ENCODE peak calls at places on chromosomes 16 and 17, in seven cellular contexts. J, F, C, K, B, Y and H are unnamed samples.

GRCh38 chr17:21300601-21301571 is 16.4 kb downstream of the MAP2K3 start:
- DNase-seq in J (no peak), F (no peak), C (no peak), K (no peak), B (no peak), Y (no peak), H (no peak)

GRCh38 chr17:4472281-4472680 is 26.4 kb upstream of the SPNS2 start:
- DNase-seq in J (no peak), F (no peak), C (no peak), K (no peak), B (no peak), Y (no peak), H (no peak)

GRCh38 chr16:48330133-48330846 is 54.9 kb downstream of the SIAH1 start:
- DNase-seq in J (no peak), F (no peak), C (no peak), K (no peak), B (peak; percentile 23), Y (no peak), H (no peak)

GRCh38 chr16:9091867-9092281 is 430 bp downstream of the HAPSTR1 start:
- DNase-seq in J (peak; percentile 52), F (peak; percentile 16), C (peak; percentile 22), K (no peak), B (no peak), Y (no peak), H (peak; percentile 26)

GRCh38 chr16:11329080-11329491 is 16.2 kb upstream of the RMI2 start:
- DNase-seq in J (no peak), F (no peak), C (no peak), K (peak; percentile 19), B (peak; percentile 40), Y (peak; percentile 56), H (no peak)

GRCh38 chr17:60664022-60664421 is 13.6 kb upstream of the BCAS3 start:
- DNase-seq in J (no peak), F (no peak), C (no peak), K (no peak), B (no peak), Y (no peak), H (no peak)

GRCh38 chr17:74354123-74354522 is 7.5 kb downstream of the BTBD17 start:
- DNase-seq in J (peak; percentile 37), F (no peak), C (peak; percentile 83), K (peak; percentile 44), B (no peak), Y (peak; percentile 92), H (no peak)

GRCh38 chr16:30184430-30185140 is 1.2 kb downstream of the CORO1A start:
- DNase-seq in J (peak; percentile 32), F (no peak), C (no peak), K (no peak), B (no peak), Y (no peak), H (peak; percentile 8)

GRCh38 chr17:58377005-58377660 is 25.1 kb upstream of the SUPT4H1 start:
- DNase-seq in J (no peak), F (no peak), C (no peak), K (peak; percentile 93), B (no peak), Y (no peak), H (no peak)

GRCh38 chr17:4573115-4573514 is 11.2 kb upstream of the SMTNL2 start:
- DNase-seq in J (no peak), F (no peak), C (no peak), K (no peak), B (no peak), Y (no peak), H (no peak)

GRCh38 chr16:64773184-64773583 is 348.7 kb downstream of the CDH11 start:
- DNase-seq in J (no peak), F (no peak), C (no peak), K (no peak), B (no peak), Y (no peak), H (no peak)

GRCh38 chr17:10668771-10669170 is 11.7 kb upstream of the MYH3 start:
- DNase-seq in J (no peak), F (no peak), C (no peak), K (peak; percentile 6), B (peak; percentile 24), Y (no peak), H (no peak)

GRCh38 chr17:59391026-59391425 is 59.6 kb downstream of the YPEL2 start:
- DNase-seq in J (no peak), F (no peak), C (no peak), K (no peak), B (no peak), Y (no peak), H (no peak)

GRCh38 chr16:22300427-22301071 is 3.3 kb downstream of the POLR3E start:
- DNase-seq in J (peak; percentile 86), F (no peak), C (peak; percentile 65), K (peak; percentile 57), B (peak; percentile 67), Y (peak; percentile 69), H (peak; percentile 39)

GRCh38 chr17:73744411-73744810 is 100.2 kb upstream of the SDK2 start:
- DNase-seq in J (no peak), F (no peak), C (peak; percentile 13), K (no peak), B (no peak), Y (no peak), H (no peak)

GRCh38 chr16:23691483-23692189 is 12.9 kb downstream of the PLK1 start:
- DNase-seq in J (no peak), F (no peak), C (no peak), K (peak; percentile 38), B (peak; percentile 34), Y (no peak), H (no peak)

GRCh38 chr17:82663381-82664275 is 15.4 kb upstream of the WDR45B start:
- DNase-seq in J (no peak), F (no peak), C (no peak), K (no peak), B (no peak), Y (no peak), H (no peak)

GRCh38 chr17:82664701-82665182 is 16.5 kb upstream of the WDR45B start:
- DNase-seq in J (no peak), F (no peak), C (no peak), K (no peak), B (no peak), Y (peak; percentile 44), H (no peak)

GRCh38 chr17:82665891-82666290 is 17.6 kb upstream of the WDR45B start:
- DNase-seq in J (no peak), F (no peak), C (no peak), K (no peak), B (no peak), Y (no peak), H (no peak)

GRCh38 chr17:82664276-82664575 is 16.0 kb upstream of the WDR45B start:
- DNase-seq in J (no peak), F (no peak), C (no peak), K (no peak), B (no peak), Y (no peak), H (no peak)

DNA sequence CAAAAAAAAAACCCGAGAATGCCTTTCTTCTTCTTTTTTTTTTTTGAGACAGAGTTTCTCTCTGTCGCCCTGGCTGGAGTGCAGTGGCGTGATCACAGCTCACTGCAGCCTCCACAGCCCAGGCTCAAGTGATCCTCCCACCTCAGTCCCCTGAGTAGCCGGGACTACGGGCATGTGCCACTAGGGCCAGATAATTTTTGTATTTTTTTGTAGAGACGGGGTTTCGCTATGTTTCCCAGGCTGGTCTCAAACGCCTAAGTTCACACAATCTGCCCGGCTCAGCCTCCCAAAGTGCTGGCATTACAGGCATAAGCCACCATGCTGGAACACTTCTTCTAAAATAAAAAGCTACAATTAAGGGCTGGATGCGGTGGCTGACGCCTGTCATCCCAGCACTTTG is 17.0 kb upstream of the WDR45B start:
- DNase-seq in J (no peak), F (no peak), C (no peak), K (no peak), B (no peak), Y (no peak), H (no peak)
- H3K4me1 ChIP-seq in J (peaks cover 7% of the 10 kb centered on the region), F (no peaks in the 10 kb centered on the region), C (peaks cover 8% of the 10 kb centered on the region), K (no peaks in the 10 kb centered on the region), B (no peaks in the 10 kb centered on the region), Y (peaks cover 14% of the 10 kb centered on the region), H (no peaks in the 10 kb centered on the region)

DNA sequence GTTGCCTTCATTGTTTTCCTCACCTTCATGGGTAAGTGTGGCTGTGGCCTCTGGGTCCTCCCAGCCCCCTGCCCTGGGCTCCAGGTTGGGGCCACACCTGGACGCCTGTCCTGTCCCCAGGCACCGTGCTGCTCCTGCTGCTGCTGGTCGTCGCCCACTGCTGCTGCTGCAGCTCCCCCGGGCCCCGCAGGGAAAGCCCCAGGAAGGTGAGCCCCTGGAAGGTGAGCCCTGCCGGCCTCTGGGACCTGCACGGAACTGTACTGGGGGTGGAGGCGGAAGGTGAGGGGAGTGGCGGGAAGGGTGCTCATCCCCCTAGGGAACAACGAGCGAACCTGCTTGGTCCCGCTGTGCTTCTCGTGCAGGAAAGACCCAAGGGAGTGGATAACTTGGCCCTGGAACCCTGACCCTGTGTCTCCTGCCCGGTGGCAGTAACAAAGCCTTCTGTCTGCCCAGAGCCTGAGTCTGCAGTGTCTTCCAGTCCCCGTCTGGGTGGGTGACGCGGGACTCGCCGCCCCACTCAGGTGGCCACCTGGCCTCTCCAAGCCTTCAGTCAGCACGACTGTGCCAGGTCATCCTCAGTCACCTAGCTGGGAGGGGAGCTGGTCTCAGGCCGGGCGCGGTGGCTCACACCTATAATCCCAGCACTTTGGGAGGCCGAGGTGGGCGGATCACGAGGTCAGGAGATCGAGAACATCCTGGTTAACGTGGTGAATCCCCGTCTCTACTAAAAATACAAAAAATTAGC is 831 bp downstream of the SMIM22 start:
- DNase-seq in J (no peak), F (no peak), C (no peak), K (no peak), B (no peak), Y (no peak), H (no peak)
- H3K4me3 ChIP-seq in J (no peak overlapping the region), F (no peak overlapping the region), C (no peak overlapping the region), K (no peak overlapping the region), B (no peak overlapping the region), Y (no peak overlapping the region), H (no peak overlapping the region)

DNA sequence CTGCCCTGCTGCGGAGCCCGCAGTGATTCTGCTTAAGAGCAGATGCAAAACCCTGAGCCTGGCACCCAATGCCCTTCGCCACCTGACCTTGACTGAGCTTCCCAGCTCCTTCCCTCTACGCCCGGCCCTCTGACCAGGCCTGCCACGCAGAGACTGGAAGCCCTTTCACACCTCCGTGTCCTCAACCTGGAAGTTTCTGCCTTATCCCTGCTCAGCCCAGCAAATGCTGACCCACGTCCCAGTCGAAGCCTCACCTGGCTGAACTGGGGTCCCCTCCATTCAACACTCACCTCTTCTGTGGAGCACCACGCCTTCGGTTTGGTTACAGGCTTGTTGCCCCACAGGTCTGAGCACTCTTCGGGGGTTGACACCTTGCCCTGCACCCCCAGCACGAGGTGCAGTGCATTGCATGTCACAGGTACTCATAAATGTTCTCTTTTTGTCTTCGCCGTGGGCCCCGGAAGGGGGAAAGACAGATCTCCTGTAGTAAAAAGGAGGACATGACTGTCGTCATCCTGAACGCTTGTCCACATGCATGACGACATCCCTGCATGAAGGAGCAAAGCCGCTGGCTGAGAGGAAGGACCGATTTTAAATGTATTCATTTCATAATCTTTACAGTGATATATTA is 153.6 kb upstream of the TNRC6C start:
- DNase-seq in J (no peak), F (no peak), C (no peak), K (no peak), B (no peak), Y (no peak), H (no peak)
- H3K27ac ChIP-seq in J (no peak overlapping the region), F (no peak overlapping the region), C (no peak overlapping the region), K (no peak overlapping the region), B (no peak overlapping the region), Y (no peak overlapping the region), H (no peak overlapping the region)

DNA sequence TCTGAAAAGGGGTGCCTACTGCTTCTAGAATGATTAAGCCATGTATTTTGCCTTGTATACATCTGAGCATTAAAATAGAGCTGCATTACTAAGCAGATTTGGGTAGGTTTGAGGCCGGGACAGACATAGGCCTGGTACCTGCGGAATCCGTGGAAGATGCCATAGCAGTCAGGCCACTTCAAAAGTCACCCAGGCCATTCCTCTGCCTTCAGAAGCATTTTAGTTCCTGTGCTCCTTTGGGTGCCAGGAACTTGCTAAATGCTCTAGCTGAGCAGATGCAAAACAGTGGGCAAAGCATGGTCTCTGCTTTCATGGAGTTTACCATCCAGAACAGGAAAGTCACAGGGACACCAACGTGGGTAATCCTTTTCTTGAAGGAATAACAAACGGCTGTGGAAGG is 5.7 kb upstream of the TMEM100 start:
- DNase-seq in J (no peak), F (no peak), C (no peak), K (no peak), B (no peak), Y (no peak), H (no peak)
- H3K4me1 ChIP-seq in J (peaks cover 8% of the 10 kb centered on the region), F (no peaks in the 10 kb centered on the region), C (peaks cover 39% of the 10 kb centered on the region), K (peaks cover 16% of the 10 kb centered on the region), B (peaks cover 42% of the 10 kb centered on the region), Y (peaks cover 26% of the 10 kb centered on the region), H (peaks cover 40% of the 10 kb centered on the region)